ENCODE peak calls at places on chromosomes 4 and X, in nine cellular contexts. One of them, this sample, is unnamed.

GRCh38 chr4:118797558-118798142 is 38.3 kb downstream of the SEC24D start:
- DNase-seq in WTC11: no peak
- DNase-seq in left lung: no peak
- DNase-seq in HFF-Myc: no peak
- DNase-seq in tibial nerve: no peak
- DNase-seq in endothelial cell: no peak
- DNase-seq in choroid plexus epithelial cell: peak; percentile 82
- DNase-seq in type B pancreatic cell: no peak
- DNase-seq in prostate gland: no peak
- DNase-seq in this sample: no peak

GRCh38 chr4:130591091-130591490 is 1495.1 kb downstream of the C4orf33 start:
- DNase-seq in HFF-Myc: no peak
- DNase-seq in tibial nerve: no peak
- DNase-seq in left lung: no peak
- DNase-seq in endothelial cell: no peak
- DNase-seq in WTC11: no peak
- DNase-seq in choroid plexus epithelial cell: no peak
- DNase-seq in prostate gland: no peak
- DNase-seq in type B pancreatic cell: no peak
- DNase-seq in this sample: no peak

GRCh38 chrX:51395807-51396728 is 63.4 kb downstream of the NUDT10 start:
- DNase-seq in WTC11: peak; percentile 40
- DNase-seq in type B pancreatic cell: no peak
- DNase-seq in tibial nerve: no peak
- DNase-seq in prostate gland: peak; percentile 4
- DNase-seq in HFF-Myc: no peak
- DNase-seq in choroid plexus epithelial cell: peak; percentile 4
- DNase-seq in endothelial cell: peak; percentile 58
- DNase-seq in left lung: peak; percentile 35
- DNase-seq in this sample: peak; percentile 32

GRCh38 chr4:32884198-32884597 is 2164.0 kb downstream of the PCDH7 start:
- DNase-seq in left lung: no peak
- DNase-seq in prostate gland: no peak
- DNase-seq in tibial nerve: no peak
- DNase-seq in HFF-Myc: no peak
- DNase-seq in endothelial cell: no peak
- DNase-seq in WTC11: no peak
- DNase-seq in choroid plexus epithelial cell: peak; percentile 52
- DNase-seq in type B pancreatic cell: no peak
- DNase-seq in this sample: no peak

GRCh38 chr4:174540175-174540574 is 17.9 kb upstream of the HPGD start:
- DNase-seq in prostate gland: no peak
- DNase-seq in type B pancreatic cell: no peak
- DNase-seq in endothelial cell: no peak
- DNase-seq in left lung: no peak
- DNase-seq in WTC11: no peak
- DNase-seq in HFF-Myc: no peak
- DNase-seq in choroid plexus epithelial cell: no peak
- DNase-seq in tibial nerve: no peak
- DNase-seq in this sample: no peak

GRCh38 chrX:148498067-148498466 is 2.4 kb upstream of the AFF2 start:
- DNase-seq in HFF-Myc: no peak
- DNase-seq in type B pancreatic cell: no peak
- DNase-seq in endothelial cell: no peak
- DNase-seq in choroid plexus epithelial cell: no peak
- DNase-seq in prostate gland: no peak
- DNase-seq in WTC11: no peak
- DNase-seq in left lung: no peak
- DNase-seq in tibial nerve: no peak
- DNase-seq in this sample: no peak

GRCh38 chr4:787561-787981 is 38.4 kb downstream of the CPLX1 start:
- DNase-seq in endothelial cell: no peak
- DNase-seq in type B pancreatic cell: no peak
- DNase-seq in choroid plexus epithelial cell: no peak
- DNase-seq in left lung: no peak
- DNase-seq in WTC11: no peak
- DNase-seq in HFF-Myc: no peak
- DNase-seq in prostate gland: no peak
- DNase-seq in tibial nerve: peak; percentile 12
- DNase-seq in this sample: no peak

GRCh38 chrX:30971761-30972603 is 82.9 kb upstream of the TAB3 start:
- DNase-seq in tibial nerve: no peak
- DNase-seq in type B pancreatic cell: no peak
- DNase-seq in prostate gland: peak; percentile 4
- DNase-seq in choroid plexus epithelial cell: peak; percentile 64
- DNase-seq in HFF-Myc: peak; percentile 53
- DNase-seq in WTC11: peak; percentile 11
- DNase-seq in endothelial cell: peak; percentile 7
- DNase-seq in left lung: no peak
- DNase-seq in this sample: no peak

GRCh38 chrX:126820700-126821420 is 1.3 kb downstream of the PRR32 start:
- DNase-seq in left lung: no peak
- DNase-seq in choroid plexus epithelial cell: no peak
- DNase-seq in tibial nerve: no peak
- DNase-seq in WTC11: peak; percentile 18
- DNase-seq in prostate gland: no peak
- DNase-seq in endothelial cell: no peak
- DNase-seq in HFF-Myc: no peak
- DNase-seq in type B pancreatic cell: no peak
- DNase-seq in this sample: no peak

GRCh38 chrX:135484636-135485289 is 35.7 kb upstream of the INTS6L start:
- DNase-seq in left lung: no peak
- DNase-seq in choroid plexus epithelial cell: peak; percentile 80
- DNase-seq in WTC11: no peak
- DNase-seq in prostate gland: no peak
- DNase-seq in type B pancreatic cell: no peak
- DNase-seq in tibial nerve: no peak
- DNase-seq in HFF-Myc: no peak
- DNase-seq in endothelial cell: peak; percentile 4
- DNase-seq in this sample: no peak

GRCh38 chrX:16827225-16827624 is 41.0 kb downstream of the TXLNG start:
- DNase-seq in choroid plexus epithelial cell: peak; percentile 47
- DNase-seq in HFF-Myc: no peak
- DNase-seq in WTC11: no peak
- DNase-seq in prostate gland: no peak
- DNase-seq in left lung: no peak
- DNase-seq in tibial nerve: no peak
- DNase-seq in type B pancreatic cell: no peak
- DNase-seq in endothelial cell: no peak
- DNase-seq in this sample: no peak

GRCh38 chrX:118614150-118614549 is 113.3 kb upstream of the IL13RA1 start:
- DNase-seq in WTC11: no peak
- DNase-seq in tibial nerve: no peak
- DNase-seq in prostate gland: no peak
- DNase-seq in left lung: no peak
- DNase-seq in endothelial cell: no peak
- DNase-seq in choroid plexus epithelial cell: no peak
- DNase-seq in HFF-Myc: no peak
- DNase-seq in type B pancreatic cell: no peak
- DNase-seq in this sample: no peak

GRCh38 chr4:77172336-77172735 is 15.3 kb downstream of the CCNG2 start:
- DNase-seq in endothelial cell: no peak
- DNase-seq in left lung: no peak
- DNase-seq in type B pancreatic cell: no peak
- DNase-seq in WTC11: no peak
- DNase-seq in prostate gland: no peak
- DNase-seq in choroid plexus epithelial cell: peak; percentile 91
- DNase-seq in tibial nerve: no peak
- DNase-seq in HFF-Myc: peak; percentile 43
- DNase-seq in this sample: no peak

GRCh38 chr4:35423104-35423503 is 821.2 kb downstream of the ARAP2 start:
- DNase-seq in HFF-Myc: no peak
- DNase-seq in tibial nerve: no peak
- DNase-seq in prostate gland: no peak
- DNase-seq in type B pancreatic cell: no peak
- DNase-seq in choroid plexus epithelial cell: no peak
- DNase-seq in WTC11: no peak
- DNase-seq in endothelial cell: no peak
- DNase-seq in left lung: no peak
- DNase-seq in this sample: no peak

GRCh38 chr4:36794716-36795115 is 449.8 kb upstream of the NWD2 start:
- DNase-seq in choroid plexus epithelial cell: no peak
- DNase-seq in type B pancreatic cell: no peak
- DNase-seq in tibial nerve: no peak
- DNase-seq in left lung: no peak
- DNase-seq in WTC11: no peak
- DNase-seq in prostate gland: no peak
- DNase-seq in HFF-Myc: no peak
- DNase-seq in endothelial cell: no peak
- DNase-seq in this sample: no peak
- TF ChIP-seq CTCF in choroid plexus epithelial cell: no peak
- TF ChIP-seq CTCF in type B pancreatic cell: no peak
- TF ChIP-seq CTCF in tibial nerve: no peak
- TF ChIP-seq CTCF in left lung: no peak
- TF ChIP-seq CTCF in WTC11: no peak
- TF ChIP-seq CTCF in prostate gland: no peak
- TF ChIP-seq CTCF in HFF-Myc: no peak
- TF ChIP-seq CTCF in endothelial cell: no peak
- TF ChIP-seq CTCF in this sample: no peak

GRCh38 chr4:105434940-105435339 is 38.9 kb downstream of the PPA2 start:
- DNase-seq in left lung: no peak
- DNase-seq in type B pancreatic cell: no peak
- DNase-seq in choroid plexus epithelial cell: no peak
- DNase-seq in HFF-Myc: no peak
- DNase-seq in prostate gland: no peak
- DNase-seq in tibial nerve: no peak
- DNase-seq in WTC11: no peak
- DNase-seq in endothelial cell: no peak
- DNase-seq in this sample: no peak

GRCh38 chr4:105436414-105436813 is 37.4 kb downstream of the PPA2 start:
- DNase-seq in WTC11: no peak
- DNase-seq in type B pancreatic cell: no peak
- DNase-seq in left lung: no peak
- DNase-seq in prostate gland: no peak
- DNase-seq in HFF-Myc: no peak
- DNase-seq in tibial nerve: no peak
- DNase-seq in endothelial cell: no peak
- DNase-seq in choroid plexus epithelial cell: no peak
- DNase-seq in this sample: no peak

GRCh38 chr4:105440890-105441289 is 33.0 kb downstream of the PPA2 start:
- DNase-seq in endothelial cell: no peak
- DNase-seq in WTC11: no peak
- DNase-seq in left lung: no peak
- DNase-seq in prostate gland: no peak
- DNase-seq in tibial nerve: no peak
- DNase-seq in type B pancreatic cell: no peak
- DNase-seq in HFF-Myc: no peak
- DNase-seq in choroid plexus epithelial cell: peak; percentile 28
- DNase-seq in this sample: no peak
- TF ChIP-seq CTCF in endothelial cell: no peak
- TF ChIP-seq CTCF in WTC11: no peak
- TF ChIP-seq CTCF in left lung: no peak
- TF ChIP-seq CTCF in prostate gland: no peak
- TF ChIP-seq CTCF in tibial nerve: no peak
- TF ChIP-seq CTCF in type B pancreatic cell: no peak
- TF ChIP-seq CTCF in HFF-Myc: no peak
- TF ChIP-seq CTCF in choroid plexus epithelial cell: peak; percentile 28
- TF ChIP-seq CTCF in this sample: no peak

GRCh38 chr4:70994387-70995099 is 1.1 kb downstream of the DCK start:
- DNase-seq in endothelial cell: no peak
- DNase-seq in type B pancreatic cell: no peak
- DNase-seq in tibial nerve: no peak
- DNase-seq in choroid plexus epithelial cell: no peak
- DNase-seq in prostate gland: no peak
- DNase-seq in left lung: no peak
- DNase-seq in HFF-Myc: no peak
- DNase-seq in WTC11: no peak
- DNase-seq in this sample: no peak
- TF ChIP-seq CTCF in endothelial cell: no peak
- TF ChIP-seq CTCF in type B pancreatic cell: no peak
- TF ChIP-seq CTCF in tibial nerve: no peak
- TF ChIP-seq CTCF in choroid plexus epithelial cell: no peak
- TF ChIP-seq CTCF in prostate gland: no peak
- TF ChIP-seq CTCF in left lung: no peak
- TF ChIP-seq CTCF in HFF-Myc: no peak
- TF ChIP-seq CTCF in WTC11: no peak
- TF ChIP-seq CTCF in this sample: no peak

GRCh38 chrX:50100188-50100587 is 100.6 kb downstream of the AKAP4 start:
- DNase-seq in WTC11: no peak
- DNase-seq in tibial nerve: no peak
- DNase-seq in HFF-Myc: no peak
- DNase-seq in choroid plexus epithelial cell: peak; percentile 28
- DNase-seq in left lung: no peak
- DNase-seq in prostate gland: no peak
- DNase-seq in endothelial cell: peak; percentile 21
- DNase-seq in type B pancreatic cell: no peak
- DNase-seq in this sample: no peak
- TF ChIP-seq CTCF in WTC11: no peak
- TF ChIP-seq CTCF in tibial nerve: no peak
- TF ChIP-seq CTCF in HFF-Myc: no peak
- TF ChIP-seq CTCF in choroid plexus epithelial cell: peak; percentile 41
- TF ChIP-seq CTCF in left lung: no peak
- TF ChIP-seq CTCF in prostate gland: no peak
- TF ChIP-seq CTCF in endothelial cell: no peak
- TF ChIP-seq CTCF in type B pancreatic cell: peak; percentile 63
- TF ChIP-seq CTCF in this sample: no peak

GRCh38 chr4:80082693-80083092 is 9.7 kb upstream of the ANTXR2 start:
- DNase-seq in left lung: no peak
- DNase-seq in WTC11: no peak
- DNase-seq in endothelial cell: no peak
- DNase-seq in tibial nerve: no peak
- DNase-seq in type B pancreatic cell: no peak
- DNase-seq in prostate gland: no peak
- DNase-seq in choroid plexus epithelial cell: no peak
- DNase-seq in HFF-Myc: no peak
- DNase-seq in this sample: no peak

GRCh38 chr4:80079255-80079923 is 6.4 kb upstream of the ANTXR2 start:
- DNase-seq in type B pancreatic cell: no peak
- DNase-seq in prostate gland: no peak
- DNase-seq in HFF-Myc: no peak
- DNase-seq in choroid plexus epithelial cell: no peak
- DNase-seq in left lung: no peak
- DNase-seq in endothelial cell: no peak
- DNase-seq in WTC11: no peak
- DNase-seq in tibial nerve: no peak
- DNase-seq in this sample: no peak

GRCh38 chr4:80078361-80079092 is 5.5 kb upstream of the ANTXR2 start:
- DNase-seq in left lung: no peak
- DNase-seq in type B pancreatic cell: no peak
- DNase-seq in HFF-Myc: no peak
- DNase-seq in tibial nerve: no peak
- DNase-seq in choroid plexus epithelial cell: no peak
- DNase-seq in prostate gland: no peak
- DNase-seq in endothelial cell: no peak
- DNase-seq in WTC11: no peak
- DNase-seq in this sample: no peak

GRCh38 chr4:80085081-80085480 is 12.1 kb upstream of the ANTXR2 start:
- DNase-seq in choroid plexus epithelial cell: no peak
- DNase-seq in type B pancreatic cell: no peak
- DNase-seq in left lung: no peak
- DNase-seq in endothelial cell: no peak
- DNase-seq in tibial nerve: no peak
- DNase-seq in prostate gland: no peak
- DNase-seq in HFF-Myc: no peak
- DNase-seq in WTC11: no peak
- DNase-seq in this sample: no peak

DNA sequence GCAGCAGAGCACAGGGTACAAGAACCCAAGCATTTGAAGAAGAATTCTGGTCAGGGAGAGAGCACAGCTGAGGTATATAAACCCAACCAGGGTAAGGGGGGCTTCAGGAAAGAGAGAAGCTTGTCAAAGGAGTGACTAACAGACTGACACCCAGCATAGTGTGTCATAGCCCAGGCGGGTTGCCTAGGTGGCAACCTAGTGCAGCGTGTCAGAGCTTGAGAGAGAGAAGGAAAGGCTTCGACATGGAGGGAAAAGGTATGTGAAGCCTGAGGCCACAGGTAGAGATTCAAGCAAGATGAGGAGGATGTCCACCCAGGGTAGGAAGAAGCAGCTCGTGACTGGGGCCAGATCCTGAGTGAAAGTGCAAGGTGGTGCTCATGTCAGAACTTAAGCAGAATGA is 8.5 kb upstream of the ANTXR2 start:
- DNase-seq in left lung: no peak
- DNase-seq in HFF-Myc: no peak
- DNase-seq in choroid plexus epithelial cell: no peak
- DNase-seq in type B pancreatic cell: no peak
- DNase-seq in tibial nerve: no peak
- DNase-seq in prostate gland: no peak
- DNase-seq in WTC11: no peak
- DNase-seq in endothelial cell: no peak
- DNase-seq in this sample: no peak
- TF ChIP-seq CTCF in left lung: no peak
- TF ChIP-seq CTCF in HFF-Myc: no peak
- TF ChIP-seq CTCF in choroid plexus epithelial cell: no peak
- TF ChIP-seq CTCF in type B pancreatic cell: no peak
- TF ChIP-seq CTCF in tibial nerve: no peak
- TF ChIP-seq CTCF in prostate gland: no peak
- TF ChIP-seq CTCF in WTC11: no peak
- TF ChIP-seq CTCF in endothelial cell: no peak
- TF ChIP-seq CTCF in this sample: no peak